ENCODE peak calls at places on chromosome 16, in seven cellular contexts. C is effector CD4-positive, alpha-beta T cell; W is HEK293T; I is HCT116; D is adrenal gland; G is NCI-H1436; F is fibroblast of the conjunctiva. J is an unnamed sample.

GRCh38 chr16:31134091-31134571 is 1.4 kb downstream of the PRSS8 start:
- DNase-seq in C (no peak), W (no peak), I (no peak), D (no peak), G (no peak), F (no peak), J (no peak)

GRCh38 chr16:89829630-89830437 is 1.6 kb downstream of the SPIRE2 start:
- DNase-seq in C (no peak), W (no peak), I (no peak), D (no peak), G (peak; percentile 36), F (no peak), J (no peak)

GRCh38 chr16:29745853-29746345 is at the start of gene C16orf54:
- DNase-seq in C (peak; percentile 93), W (no peak), I (no peak), D (peak; percentile 22), G (no peak), F (no peak), J (no peak)

GRCh38 chr16:75372236-75372856 is 61.0 kb downstream of the CFDP1 start:
- DNase-seq in C (no peak), W (no peak), I (no peak), D (no peak), G (no peak), F (peak; percentile 30), J (no peak)

GRCh38 chr16:86917471-86918365 is 339.4 kb downstream of the FOXL1 start:
- DNase-seq in C (no peak), W (no peak), I (no peak), D (no peak), G (no peak), F (no peak), J (no peak)

GRCh38 chr16:81531415-81531814 is 86.8 kb downstream of the CMIP start:
- DNase-seq in C (no peak), W (no peak), I (no peak), D (no peak), G (no peak), F (no peak), J (no peak)

GRCh38 chr16:87709677-87710076 is 56.1 kb downstream of the KLHDC4 start:
- DNase-seq in C (no peak), W (no peak), I (no peak), D (no peak), G (no peak), F (no peak), J (no peak)

GRCh38 chr16:20099375-20099774 is 25.7 kb upstream of the GPR139 start:
- DNase-seq in C (no peak), W (no peak), I (no peak), D (no peak), G (no peak), F (no peak), J (no peak)

GRCh38 chr16:87834668-87835473 is 34.4 kb downstream of the SLC7A5 start:
- DNase-seq in C (no peak), W (no peak), I (no peak), D (no peak), G (no peak), F (no peak), J (no peak)

GRCh38 chr16:52123063-52123839 is 423.7 kb downstream of the TOX3 start:
- DNase-seq in C (no peak), W (no peak), I (no peak), D (no peak), G (no peak), F (no peak), J (no peak)

GRCh38 chr16:17173134-17173729 is 297.5 kb downstream of the XYLT1 start:
- DNase-seq in C (no peak), W (no peak), I (no peak), D (peak; percentile 34), G (no peak), F (peak; percentile 79), J (no peak)

GRCh38 chr16:87045462-87046216 is 271.6 kb downstream of the C16orf95 start:
- DNase-seq in C (no peak), W (no peak), I (no peak), D (no peak), G (no peak), F (no peak), J (no peak)

GRCh38 chr16:67428146-67428731 is 2.7 kb upstream of the HSD11B2 start:
- DNase-seq in C (peak; percentile 36), W (peak; percentile 83), I (peak; percentile 42), D (peak; percentile 76), G (peak; percentile 72), F (no peak), J (peak; percentile 89)

GRCh38 chr16:28309811-28310311 is 17.5 kb downstream of the SBK1 start:
- DNase-seq in C (peak; percentile 76), W (no peak), I (no peak), D (no peak), G (no peak), F (no peak), J (no peak)

GRCh38 chr16:27174007-27174406 is 29.3 kb upstream of the KDM8 start:
- DNase-seq in C (peak; percentile 46), W (no peak), I (no peak), D (no peak), G (peak; percentile 39), F (no peak), J (no peak)

GRCh38 chr16:15509593-15510520 is 75.5 kb downstream of the BMERB1 start:
- DNase-seq in C (no peak), W (no peak), I (no peak), D (no peak), G (no peak), F (no peak), J (peak; percentile 16)

GRCh38 chr16:10871157-10871991 is 5.6 kb upstream of the CIITA start:
- DNase-seq in C (no peak), W (no peak), I (peak; percentile 41), D (no peak), G (no peak), F (peak; percentile 13), J (no peak)

GRCh38 chr16:23836404-23837291 is 865 bp downstream of the PRKCB start:
- DNase-seq in C (peak; percentile 52), W (peak; percentile 21), I (no peak), D (no peak), G (no peak), F (no peak), J (peak; percentile 18)

GRCh38 chr16:13997933-13998332 is 73.2 kb upstream of the MRTFB start:
- DNase-seq in C (no peak), W (no peak), I (no peak), D (no peak), G (no peak), F (no peak), J (no peak)

GRCh38 chr16:83706394-83706793 is 101.4 kb upstream of the HSBP1 start:
- DNase-seq in C (no peak), W (no peak), I (no peak), D (no peak), G (no peak), F (no peak), J (no peak)

GRCh38 chr16:29898786-29899515 is 399 bp downstream of the SEZ6L2 start:
- DNase-seq in C (no peak), W (peak; percentile 77), I (no peak), D (no peak), G (peak; percentile 52), F (no peak), J (no peak)

GRCh38 chr16:28276301-28276700 is 16.0 kb upstream of the SBK1 start:
- DNase-seq in C (no peak), W (no peak), I (no peak), D (no peak), G (no peak), F (no peak), J (no peak)

GRCh38 chr16:17331071-17331521 is 139.7 kb downstream of the XYLT1 start:
- DNase-seq in C (no peak), W (no peak), I (no peak), D (peak; percentile 68), G (no peak), F (peak; percentile 76), J (no peak)

GRCh38 chr16:26111900-26112299 is 420.1 kb downstream of the HS3ST4 start:
- DNase-seq in C (no peak), W (no peak), I (no peak), D (no peak), G (no peak), F (no peak), J (no peak)

GRCh38 chr16:69294051-69294450 is 17.1 kb upstream of the VPS4A start:
- DNase-seq in C (no peak), W (no peak), I (no peak), D (no peak), G (no peak), F (no peak), J (no peak)

GRCh38 chr16:67249762-67250327 is 1.1 kb downstream of the SLC9A5 start:
- DNase-seq in C (no peak), W (no peak), I (no peak), D (peak; percentile 4), G (no peak), F (no peak), J (no peak)

GRCh38 chr16:22375117-22375962 is 921 bp upstream of the CDR2 start:
- DNase-seq in C (no peak), W (no peak), I (no peak), D (no peak), G (no peak), F (no peak), J (no peak)